ENCODE peak calls at places on chromosome 13, in four cellular contexts. One of them, this sample, is unnamed.

GRCh38 chr13:61142506-61142905 is 273.1 kb downstream of the PCDH20 start:
- DNase-seq in AG09309: no peak
- DNase-seq in A673: no peak
- DNase-seq in cardiac muscle cell: no peak
- DNase-seq in this sample: no peak

GRCh38 chr13:20182231-20182846 is 10.4 kb downstream of the GJB2 start:
- DNase-seq in A673: peak
- DNase-seq in AG09309: peak
- DNase-seq in cardiac muscle cell: peak
- DNase-seq in this sample: peak

GRCh38 chr13:112450118-112450517 is 74.0 kb downstream of the SPACA7 start:
- DNase-seq in AG09309: no peak
- DNase-seq in A673: no peak
- DNase-seq in cardiac muscle cell: no peak
- DNase-seq in this sample: no peak

GRCh38 chr13:54445453-54445852 is 1416.8 kb downstream of the OLFM4 start:
- DNase-seq in A673: no peak
- DNase-seq in AG09309: no peak
- DNase-seq in cardiac muscle cell: no peak
- DNase-seq in this sample: no peak

GRCh38 chr13:101751488-101751887 is 299.0 kb downstream of the ITGBL1 start:
- DNase-seq in AG09309: peak
- DNase-seq in cardiac muscle cell: peak
- DNase-seq in A673: peak
- DNase-seq in this sample: peak

GRCh38 chr13:37868691-37869505 is 674 bp downstream of the TRPC4 start:
- DNase-seq in AG09309: no peak
- DNase-seq in A673: peak
- DNase-seq in cardiac muscle cell: peak
- DNase-seq in this sample: no peak

GRCh38 chr13:89255844-89256406 is 1584.8 kb downstream of the SLITRK5 start:
- DNase-seq in cardiac muscle cell: peak
- DNase-seq in AG09309: no peak
- DNase-seq in A673: no peak
- DNase-seq in this sample: no peak

GRCh38 chr13:20349564-20350379 is 117.7 kb upstream of the GJB6 start:
- DNase-seq in AG09309: no peak
- DNase-seq in cardiac muscle cell: no peak
- DNase-seq in A673: no peak
- DNase-seq in this sample: no peak

GRCh38 chr13:37076818-37077217 is 17.3 kb upstream of the SUPT20H start:
- DNase-seq in A673: no peak
- DNase-seq in cardiac muscle cell: no peak
- DNase-seq in AG09309: no peak
- DNase-seq in this sample: no peak

GRCh38 chr13:73623281-73623680 is 510.9 kb downstream of the KLF12 start:
- DNase-seq in cardiac muscle cell: no peak
- DNase-seq in A673: no peak
- DNase-seq in AG09309: no peak
- DNase-seq in this sample: no peak

GRCh38 chr13:101919541-101920306 is 467.2 kb downstream of the ITGBL1 start:
- DNase-seq in AG09309: no peak
- DNase-seq in cardiac muscle cell: peak
- DNase-seq in A673: no peak
- DNase-seq in this sample: no peak

GRCh38 chr13:113489549-113490495 is 689 bp downstream of the DCUN1D2 start:
- DNase-seq in cardiac muscle cell: peak
- DNase-seq in AG09309: no peak
- DNase-seq in A673: peak
- DNase-seq in this sample: no peak

GRCh38 chr13:58949646-58950045 is 1214.1 kb downstream of the DIAPH3 start:
- DNase-seq in A673: peak
- DNase-seq in AG09309: no peak
- DNase-seq in cardiac muscle cell: no peak
- DNase-seq in this sample: no peak

GRCh38 chr13:24313449-24313848 is 4.1 kb downstream of the C1QTNF9 start:
- DNase-seq in cardiac muscle cell: no peak
- DNase-seq in A673: no peak
- DNase-seq in AG09309: no peak
- DNase-seq in this sample: no peak
- TF ChIP-seq CTCF in cardiac muscle cell: peak
- TF ChIP-seq CTCF in A673: peak
- TF ChIP-seq CTCF in AG09309: peak
- TF ChIP-seq CTCF in this sample: peak

GRCh38 chr13:48493851-48494250 is 39.0 kb downstream of the RCBTB2 start:
- DNase-seq in cardiac muscle cell: no peak
- DNase-seq in A673: peak
- DNase-seq in AG09309: peak
- DNase-seq in this sample: peak
- H3K4me3 ChIP-seq in cardiac muscle cell: no peak
- H3K4me3 ChIP-seq in A673: no peak
- H3K4me3 ChIP-seq in AG09309: no peak
- H3K4me3 ChIP-seq in this sample: no peak

GRCh38 chr13:27788271-27788670 is 4.0 kb upstream of the GSX1 start:
- DNase-seq in cardiac muscle cell: no peak
- DNase-seq in A673: no peak
- DNase-seq in AG09309: no peak
- DNase-seq in this sample: no peak

DNA sequence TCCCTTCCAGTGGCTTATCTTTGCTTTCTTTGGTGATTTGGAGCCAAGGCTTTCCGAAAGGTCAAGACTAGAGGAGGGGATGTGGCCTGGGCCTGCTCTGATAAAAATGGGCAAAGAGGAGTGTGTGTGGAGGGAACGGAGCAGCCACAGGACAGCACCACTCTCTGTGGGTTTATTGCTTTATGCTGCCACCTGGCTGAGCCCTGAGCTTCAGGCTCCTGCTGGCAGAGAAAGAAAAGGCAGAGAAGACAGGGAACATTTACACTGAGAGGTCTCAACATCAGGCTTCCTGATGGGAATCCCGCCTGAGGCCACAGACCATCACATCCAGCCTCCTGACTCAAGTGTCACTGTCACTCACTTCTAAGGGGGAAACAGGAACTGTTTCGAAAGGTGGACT is 9.2 kb upstream of the GSX1 start:
- DNase-seq in AG09309: no peak
- DNase-seq in cardiac muscle cell: peak
- DNase-seq in A673: no peak
- DNase-seq in this sample: no peak
- TF ChIP-seq CTCF in AG09309: peak
- TF ChIP-seq CTCF in cardiac muscle cell: peak
- TF ChIP-seq CTCF in A673: peak
- TF ChIP-seq CTCF in this sample: peak

GRCh38 chr13:107208889-107209288 is 641.0 kb upstream of the ARGLU1 start:
- DNase-seq in AG09309: no peak
- DNase-seq in cardiac muscle cell: no peak
- DNase-seq in A673: no peak
- DNase-seq in this sample: no peak

GRCh38 chr13:107209811-107210210 is 641.9 kb upstream of the ARGLU1 start:
- DNase-seq in AG09309: peak
- DNase-seq in cardiac muscle cell: no peak
- DNase-seq in A673: no peak
- DNase-seq in this sample: no peak

GRCh38 chr13:107205318-107206112 is 637.6 kb upstream of the ARGLU1 start:
- DNase-seq in A673: peak
- DNase-seq in AG09309: no peak
- DNase-seq in cardiac muscle cell: peak
- DNase-seq in this sample: peak

GRCh38 chr13:107211073-107211472 is 643.1 kb upstream of the ARGLU1 start:
- DNase-seq in cardiac muscle cell: peak
- DNase-seq in A673: peak
- DNase-seq in AG09309: peak
- DNase-seq in this sample: peak

GRCh38 chr13:107210216-107211010 is 642.5 kb upstream of the ARGLU1 start:
- DNase-seq in AG09309: peak
- DNase-seq in cardiac muscle cell: no peak
- DNase-seq in A673: peak
- DNase-seq in this sample: no peak
- H3K4me3 ChIP-seq in AG09309: peak
- H3K4me3 ChIP-seq in cardiac muscle cell: no peak
- H3K4me3 ChIP-seq in A673: peak
- H3K4me3 ChIP-seq in this sample: no peak

GRCh38 chr13:48412881-48413351 is at the start of gene LPAR6:
- DNase-seq in A673: peak
- DNase-seq in cardiac muscle cell: no peak
- DNase-seq in AG09309: no peak
- DNase-seq in this sample: peak

GRCh38 chr13:48412100-48412556 is 785 bp downstream of the LPAR6 start:
- DNase-seq in AG09309: no peak
- DNase-seq in cardiac muscle cell: no peak
- DNase-seq in A673: peak
- DNase-seq in this sample: no peak

GRCh38 chr13:48414501-48414900 is 1.6 kb upstream of the LPAR6 start:
- DNase-seq in cardiac muscle cell: no peak
- DNase-seq in A673: no peak
- DNase-seq in AG09309: no peak
- DNase-seq in this sample: no peak

GRCh38 chr13:48411281-48412099 is 1.4 kb downstream of the LPAR6 start:
- DNase-seq in AG09309: no peak
- DNase-seq in cardiac muscle cell: no peak
- DNase-seq in A673: peak
- DNase-seq in this sample: no peak

DNA sequence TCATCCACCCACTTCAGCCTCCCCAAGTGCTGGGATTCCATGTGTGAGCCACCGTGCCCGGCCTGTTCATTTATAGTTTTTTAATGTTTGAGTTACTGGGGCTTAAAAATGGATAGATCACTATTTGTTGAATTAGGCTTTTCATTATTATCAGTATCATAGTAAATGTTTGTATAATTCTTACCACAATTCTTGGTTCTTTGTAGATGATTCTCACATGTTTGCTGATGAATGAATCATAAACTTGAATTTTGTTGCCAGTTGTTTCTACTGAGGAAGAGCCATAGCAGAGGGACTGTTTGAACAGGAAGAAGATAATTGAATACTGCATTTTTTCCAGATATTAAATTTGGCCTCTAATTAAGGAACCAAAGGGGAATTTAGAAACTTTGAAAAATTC is 2.6 kb upstream of the LPAR6 start:
- DNase-seq in cardiac muscle cell: no peak
- DNase-seq in AG09309: no peak
- DNase-seq in A673: no peak
- DNase-seq in this sample: no peak
- TF ChIP-seq CTCF in cardiac muscle cell: no peak
- TF ChIP-seq CTCF in AG09309: no peak
- TF ChIP-seq CTCF in A673: no peak
- TF ChIP-seq CTCF in this sample: no peak

DNA sequence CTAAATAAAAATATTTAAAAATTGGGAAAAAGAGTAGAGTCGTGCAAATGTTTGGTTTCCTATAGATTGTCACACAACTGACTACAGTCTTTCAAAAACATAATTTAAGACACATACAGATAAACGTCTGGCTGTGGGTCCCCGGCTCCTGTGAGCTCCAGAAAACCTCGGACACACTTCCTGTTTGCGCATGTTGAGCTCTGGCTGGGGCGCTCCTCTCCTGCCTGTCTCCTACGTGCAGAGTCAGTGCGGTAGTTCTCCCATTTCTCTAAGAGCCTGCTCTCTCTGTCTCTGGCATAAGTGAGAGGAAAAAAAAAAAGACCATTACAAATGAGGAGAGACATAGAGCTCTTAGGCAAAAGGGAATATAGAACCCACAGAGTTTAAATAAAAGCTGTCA is 128.2 kb upstream of the OBI1 start:
- DNase-seq in A673: peak
- DNase-seq in AG09309: no peak
- DNase-seq in cardiac muscle cell: no peak
- DNase-seq in this sample: no peak
- H3K4me3 ChIP-seq in A673: no peak
- H3K4me3 ChIP-seq in AG09309: no peak
- H3K4me3 ChIP-seq in cardiac muscle cell: no peak
- H3K4me3 ChIP-seq in this sample: no peak

GRCh38 chr13:76038920-76039716 is 403.0 kb downstream of the LMO7 start:
- DNase-seq in cardiac muscle cell: peak
- DNase-seq in A673: no peak
- DNase-seq in AG09309: no peak
- DNase-seq in this sample: no peak
- TF ChIP-seq CTCF in cardiac muscle cell: no peak
- TF ChIP-seq CTCF in A673: no peak
- TF ChIP-seq CTCF in AG09309: peak
- TF ChIP-seq CTCF in this sample: no peak

GRCh38 chr13:29959621-29960020 is 109.2 kb upstream of the UBL3 start:
- DNase-seq in AG09309: no peak
- DNase-seq in cardiac muscle cell: no peak
- DNase-seq in A673: no peak
- DNase-seq in this sample: no peak

GRCh38 chr13:29959086-29959485 is 108.7 kb upstream of the UBL3 start:
- DNase-seq in AG09309: no peak
- DNase-seq in A673: no peak
- DNase-seq in cardiac muscle cell: no peak
- DNase-seq in this sample: no peak

GRCh38 chr13:29958476-29958875 is 108.1 kb upstream of the UBL3 start:
- DNase-seq in AG09309: no peak
- DNase-seq in cardiac muscle cell: no peak
- DNase-seq in A673: no peak
- DNase-seq in this sample: no peak

GRCh38 chr13:29963086-29963485 is 112.7 kb upstream of the UBL3 start:
- DNase-seq in AG09309: no peak
- DNase-seq in A673: no peak
- DNase-seq in cardiac muscle cell: no peak
- DNase-seq in this sample: no peak

GRCh38 chr13:29961036-29961685 is 110.7 kb upstream of the UBL3 start:
- DNase-seq in AG09309: no peak
- DNase-seq in cardiac muscle cell: no peak
- DNase-seq in A673: no peak
- DNase-seq in this sample: no peak
- H3K4me3 ChIP-seq in AG09309: no peak
- H3K4me3 ChIP-seq in cardiac muscle cell: no peak
- H3K4me3 ChIP-seq in A673: no peak
- H3K4me3 ChIP-seq in this sample: no peak

DNA sequence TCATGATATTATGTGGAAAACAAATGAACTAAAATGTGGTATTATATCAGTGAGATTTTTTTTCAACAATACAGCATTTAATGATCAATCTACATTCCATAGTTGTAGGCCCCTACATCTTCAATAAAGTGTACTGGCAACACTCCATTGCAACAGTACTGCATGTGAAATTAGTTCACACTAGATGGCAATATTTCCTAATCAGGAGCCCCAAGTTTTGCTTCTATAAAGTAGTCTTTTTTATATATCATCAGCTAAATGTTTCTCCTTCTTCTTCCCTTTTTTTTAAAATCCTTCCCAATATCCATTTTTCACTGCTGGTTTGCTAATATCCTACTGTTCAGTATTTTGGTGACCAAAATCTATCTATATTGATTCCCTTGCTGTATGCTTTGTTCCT is 528.3 kb upstream of the ATXN8OS start:
- DNase-seq in AG09309: no peak
- DNase-seq in cardiac muscle cell: peak
- DNase-seq in A673: peak
- DNase-seq in this sample: peak
- TF ChIP-seq CTCF in AG09309: no peak
- TF ChIP-seq CTCF in cardiac muscle cell: no peak
- TF ChIP-seq CTCF in A673: peak
- TF ChIP-seq CTCF in this sample: peak